ENCODE peak calls at places on chromosomes 2 and 18, in six cellular contexts. D is PC-9, C is GM23338, R is HCT116, E is OCI-LY7, S is GM23248. Y is an unnamed sample.

GRCh38 chr18:33960393-33960792 is 264.3 kb downstream of the NOL4 start:
- DNase-seq in C (no peak), S (no peak), D (no peak), E (no peak), R (no peak), Y (no peak)

GRCh38 chr18:78192044-78192443 is 787.6 kb upstream of the SALL3 start:
- DNase-seq in S (no peak), E (no peak), D (no peak), R (no peak), C (no peak), Y (peak; percentile 45)

GRCh38 chr2:84486436-84487115 is 27.5 kb upstream of the SUCLG1 start:
- DNase-seq in S (peak; percentile 43), R (no peak), C (no peak), E (no peak), D (no peak), Y (no peak)

GRCh38 chr2:30883184-30883583 is 75.9 kb upstream of the CAPN13 start:
- DNase-seq in E (no peak), R (no peak), S (no peak), C (no peak), D (no peak), Y (no peak)

GRCh38 chr2:149278146-149278878 is 52.1 kb upstream of the LYPD6 start:
- DNase-seq in R (no peak), S (peak; percentile 34), C (no peak), D (no peak), E (no peak), Y (no peak)

GRCh38 chr2:111042772-111043771 is 77.6 kb upstream of the BCL2L11 start:
- DNase-seq in S (no peak), E (no peak), D (no peak), C (no peak), R (no peak), Y (no peak)

GRCh38 chr2:74876081-74876886 is 42.4 kb downstream of the HK2 start:
- DNase-seq in E (peak; percentile 67), C (peak; percentile 84), R (no peak), D (peak; percentile 35), S (peak; percentile 85), Y (peak; percentile 90)

GRCh38 chr2:235518317-235519090 is 24.7 kb downstream of the AGAP1 start:
- DNase-seq in R (no peak), E (no peak), C (no peak), S (no peak), D (no peak), Y (no peak)

GRCh38 chr18:28189400-28190239 is 12.7 kb upstream of the CDH2 start:
- DNase-seq in S (peak; percentile 83), R (peak; percentile 23), D (no peak), E (peak; percentile 43), C (peak; percentile 89), Y (peak; percentile 82)

GRCh38 chr2:165587335-165587938 is 117.9 kb downstream of the CSRNP3 start:
- DNase-seq in C (no peak), D (no peak), R (no peak), S (no peak), E (peak; percentile 86), Y (peak; percentile 81)

GRCh38 chr2:72915907-72916742 is 1.2 kb upstream of the EMX1 start:
- DNase-seq in E (peak; percentile 42), C (peak; percentile 92), S (peak; percentile 54), D (peak; percentile 63), R (no peak), Y (no peak)

GRCh38 chr2:95269036-95269680 is 5.1 kb upstream of the PROM2 start:
- DNase-seq in C (no peak), E (no peak), R (no peak), S (no peak), D (no peak), Y (no peak)

DNA sequence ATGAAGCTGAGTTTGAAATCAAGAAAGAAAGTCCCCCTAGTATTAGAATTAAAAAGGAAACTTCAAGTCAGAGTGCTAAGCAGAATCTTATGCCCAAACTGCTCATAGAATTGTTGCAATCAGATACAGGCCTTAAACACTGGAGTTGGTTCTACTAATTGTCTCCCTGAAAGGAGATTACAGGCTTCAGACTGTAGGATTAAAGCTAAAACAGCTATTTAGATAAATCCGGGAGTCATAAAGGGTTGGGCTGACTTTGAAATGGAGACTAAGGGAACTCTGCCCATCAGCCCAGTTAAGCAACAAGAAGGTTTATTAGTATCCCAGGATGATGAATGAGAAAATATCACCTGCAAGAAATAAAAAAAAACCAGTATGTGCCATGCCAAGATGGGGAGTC is 37.4 kb upstream of the MSTN start:
- DNase-seq in C (no peak), D (no peak), E (no peak), R (no peak), S (no peak), Y (no peak)
- H3K9me2 ChIP-seq in C (peaks cover 10% of the 10 kb centered on the region), D (no peaks in the 10 kb centered on the region), E (no peaks in the 10 kb centered on the region), R (no peaks in the 10 kb centered on the region), S (no peaks in the 10 kb centered on the region), Y (no peaks in the 10 kb centered on the region)

GRCh38 chr2:215769246-215769645 is 244.1 kb downstream of the MREG start:
- DNase-seq in S (no peak), R (no peak), C (no peak), E (no peak), D (no peak), Y (no peak)
- H3K9me2 ChIP-seq in S (no peaks in the 10 kb centered on the region), R (no peaks in the 10 kb centered on the region), C (peaks cover 5% of the 10 kb centered on the region), E (no peaks in the 10 kb centered on the region), D (no peaks in the 10 kb centered on the region), Y (no peaks in the 10 kb centered on the region)

GRCh38 chr2:69833752-69834151 is 4.3 kb downstream of the GMCL1 start:
- DNase-seq in C (no peak), R (no peak), S (no peak), E (no peak), D (no peak), Y (no peak)
- H3K9me2 ChIP-seq in C (no peaks in the 10 kb centered on the region), R (no peaks in the 10 kb centered on the region), S (no peaks in the 10 kb centered on the region), E (no peaks in the 10 kb centered on the region), D (no peaks in the 10 kb centered on the region), Y (no peaks in the 10 kb centered on the region)

GRCh38 chr2:86256982-86257381 is 57.7 kb downstream of the MRPL35 start:
- DNase-seq in R (no peak), S (no peak), D (no peak), C (no peak), E (no peak), Y (no peak)

GRCh38 chr2:86256300-86256699 is 57.0 kb downstream of the MRPL35 start:
- DNase-seq in E (no peak), R (no peak), C (peak; percentile 25), S (no peak), D (no peak), Y (no peak)

GRCh38 chr2:86251840-86252266 is 52.6 kb downstream of the MRPL35 start:
- DNase-seq in S (no peak), D (no peak), C (no peak), R (no peak), E (no peak), Y (no peak)

GRCh38 chr2:86253424-86253823 is 54.2 kb downstream of the MRPL35 start:
- DNase-seq in C (no peak), E (no peak), S (no peak), R (no peak), D (no peak), Y (no peak)

DNA sequence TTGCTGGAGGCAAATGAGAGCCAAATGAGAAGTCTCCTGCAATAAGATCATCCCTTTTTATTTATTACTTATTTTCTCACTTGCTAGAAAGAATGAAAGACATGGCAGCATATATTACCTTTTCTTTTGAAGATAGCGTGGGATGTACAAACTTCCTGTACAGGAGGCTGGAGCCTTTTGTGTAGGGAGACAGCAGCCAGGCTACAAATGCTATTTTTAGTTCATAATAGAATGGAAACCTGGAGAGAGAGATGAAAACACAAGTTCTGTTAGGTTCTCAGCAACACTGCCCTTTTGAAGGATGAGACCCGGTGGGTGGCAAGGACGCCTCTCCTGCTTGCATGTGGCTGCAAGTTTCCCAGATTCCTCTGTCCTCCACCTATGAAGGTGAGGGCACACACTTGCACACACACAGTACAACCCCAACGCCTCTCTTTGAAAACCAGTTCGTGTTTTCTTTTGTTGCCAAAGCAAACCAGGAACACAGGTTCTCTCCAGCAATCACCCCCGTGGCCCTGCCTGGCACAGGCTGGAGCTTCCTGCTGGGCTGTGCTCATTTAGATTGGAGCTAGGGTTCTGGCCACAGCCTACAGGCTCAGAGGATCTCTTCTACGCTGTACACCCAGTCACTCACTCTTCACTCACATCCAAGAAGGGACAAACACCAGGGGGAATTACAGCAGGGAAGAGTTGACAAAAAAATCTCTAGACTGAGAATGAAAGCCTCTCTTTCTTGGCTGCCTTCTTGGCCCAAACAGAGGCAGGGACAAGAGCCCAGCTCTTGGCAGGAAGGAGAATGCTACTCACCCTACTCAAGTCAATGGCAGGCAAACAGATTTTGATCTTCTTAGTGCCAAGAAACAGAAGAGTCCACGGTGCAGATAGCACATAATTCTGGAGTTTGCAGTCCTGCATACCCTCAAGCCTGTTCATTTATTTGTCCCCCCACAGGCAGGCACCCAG is 55.6 kb downstream of the MRPL35 start:
- DNase-seq in E (no peak), S (no peak), D (peak; percentile 29), C (peak; percentile 20), R (no peak), Y (no peak)
- H3K9me2 ChIP-seq in E (no peaks in the 10 kb centered on the region), S (no peaks in the 10 kb centered on the region), D (no peaks in the 10 kb centered on the region), C (peaks cover 9% of the 10 kb centered on the region), R (no peaks in the 10 kb centered on the region), Y (no peaks in the 10 kb centered on the region)

DNA sequence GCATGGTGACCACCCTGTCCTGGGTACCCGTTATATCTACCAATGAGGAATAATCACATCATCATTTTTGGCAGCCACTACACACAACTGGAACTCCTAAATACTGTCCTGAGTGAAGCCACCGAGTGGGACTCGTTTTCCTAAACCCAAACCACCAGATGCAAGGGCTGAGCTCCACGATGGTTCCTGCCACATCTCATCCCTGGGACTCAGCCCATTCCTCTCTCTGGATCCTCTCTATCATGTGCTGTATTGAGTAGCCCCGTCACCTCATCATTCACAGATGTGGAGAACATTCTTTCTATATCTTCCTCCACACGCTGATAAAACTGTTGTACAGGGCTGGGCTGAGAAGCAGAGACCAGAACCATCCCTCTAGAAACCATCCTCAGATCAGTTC is 79.4 kb upstream of the SMAD7 start:
- DNase-seq in C (no peak), S (peak; percentile 20), R (no peak), D (no peak), E (no peak), Y (no peak)
- H3K9me2 ChIP-seq in C (no peaks in the 10 kb centered on the region), S (no peaks in the 10 kb centered on the region), R (no peaks in the 10 kb centered on the region), D (no peaks in the 10 kb centered on the region), E (no peaks in the 10 kb centered on the region), Y (no peaks in the 10 kb centered on the region)

DNA sequence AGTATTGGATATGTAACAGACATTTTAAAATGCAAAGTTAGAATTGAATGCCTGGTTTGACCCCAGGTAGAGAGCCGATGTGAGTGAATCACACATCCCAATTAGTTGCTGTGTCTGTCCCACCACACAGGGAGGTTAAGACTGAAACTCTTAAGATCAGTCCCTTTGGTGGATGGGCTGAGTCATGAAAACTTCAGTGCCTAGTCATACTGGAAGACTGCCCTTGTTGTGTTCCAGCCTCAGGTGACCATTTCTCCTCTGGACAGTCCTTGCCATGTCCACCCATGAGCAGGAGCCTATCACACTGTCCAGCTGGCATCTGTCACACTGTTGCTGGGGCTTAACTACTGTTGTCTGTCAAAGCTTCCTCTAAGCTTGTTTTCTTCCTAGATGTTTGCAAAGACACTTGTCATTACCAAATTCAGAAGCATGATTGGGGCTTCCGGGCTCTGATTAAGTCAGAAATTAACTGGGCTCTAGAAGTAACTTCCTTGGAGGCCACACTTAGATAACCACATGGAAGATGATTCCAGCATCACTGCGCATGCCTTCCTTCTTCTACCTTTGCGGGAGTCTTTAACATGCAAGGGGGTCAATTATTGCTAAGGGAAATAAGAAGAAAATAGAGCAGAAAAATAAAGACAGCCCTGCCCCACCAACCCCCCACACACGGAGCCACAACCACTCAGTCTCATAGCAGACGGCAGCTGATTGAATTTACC is 21.3 kb downstream of the CYRIA start:
- DNase-seq in E (no peak), C (no peak), D (no peak), S (peak; percentile 13), R (no peak), Y (no peak)
- H3K9me2 ChIP-seq in E (no peaks in the 10 kb centered on the region), C (peaks cover 3% of the 10 kb centered on the region), D (no peaks in the 10 kb centered on the region), S (no peaks in the 10 kb centered on the region), R (no peaks in the 10 kb centered on the region), Y (no peaks in the 10 kb centered on the region)